ENCODE peak calls at places on chromosomes 6 and 20, in five cellular contexts. N is hepatocyte, T is AG09319, C is amniotic epithelial cell, P is B cell. M is an unnamed sample.
A peak's percentile ranks its signal among the peaks of the same experiment; 100 is the strongest.

GRCh38 chr20:50533061-50533460 is 22.9 kb downstream of the PTPN1 start:
- DNase-seq in N (no peak), T (no peak), C (peak; percentile 68), P (no peak), M (no peak)

GRCh38 chr6:118893095-118893881 is 664 bp upstream of the ASF1A start:
- DNase-seq in N (peak; percentile 70), T (no peak), C (peak; percentile 52), P (peak; percentile 33), M (no peak)

GRCh38 chr6:155271145-155271544 is 7.3 kb downstream of the CLDN20 start:
- DNase-seq in N (no peak), T (no peak), C (no peak), P (no peak), M (no peak)

GRCh38 chr20:3876676-3877075 is 12.5 kb upstream of the PANK2 start:
- DNase-seq in N (no peak), T (no peak), C (no peak), P (no peak), M (no peak)

GRCh38 chr6:13332349-13332706 is 4.0 kb upstream of the TBC1D7 start:
- DNase-seq in N (no peak), T (no peak), C (no peak), P (no peak), M (no peak)

GRCh38 chr6:45786243-45786795 is 229.3 kb downstream of the CLIC5 start:
- DNase-seq in N (no peak), T (no peak), C (no peak), P (no peak), M (no peak)

GRCh38 chr6:45375449-45375848 is 2.3 kb downstream of the SUPT3H start:
- DNase-seq in N (no peak), T (no peak), C (peak; percentile 43), P (no peak), M (no peak)

GRCh38 chr6:170365581-170365980 is 59.0 kb downstream of the FAM120B start:
- DNase-seq in N (no peak), T (no peak), C (no peak), P (no peak), M (no peak)

GRCh38 chr6:139406577-139407343 is 32.3 kb upstream of the CITED2 start:
- DNase-seq in N (peak; percentile 5), T (no peak), C (no peak), P (no peak), M (no peak)

GRCh38 chr20:50919567-50919966 is 11.7 kb downstream of the ADNP start:
- DNase-seq in N (peak; percentile 80), T (no peak), C (peak; percentile 96), P (no peak), M (no peak)

GRCh38 chr6:122609881-122610689 is at the start of gene PKIB:
- DNase-seq in N (peak; percentile 92), T (no peak), C (peak; percentile 33), P (peak; percentile 58), M (peak; percentile 48)

GRCh38 chr6:30862156-30862875 is 22.0 kb upstream of the DDR1 start:
- DNase-seq in N (no peak), T (no peak), C (peak; percentile 88), P (no peak), M (no peak)

GRCh38 chr20:17493173-17493572 is 38.0 kb downstream of the BFSP1 start:
- DNase-seq in N (no peak), T (no peak), C (no peak), P (no peak), M (no peak)

GRCh38 chr6:158262755-158263154 is 49.5 kb upstream of the TULP4 start:
- DNase-seq in N (no peak), T (no peak), C (no peak), P (no peak), M (no peak)

GRCh38 chr20:32455901-32456701 is 98.0 kb downstream of the ASXL1 start:
- DNase-seq in N (no peak), T (no peak), C (no peak), P (peak; percentile 47), M (no peak)

M was measured in occipital lobe.